ENCODE peak calls at places on chromosome 10, in seven cellular contexts. S is fibroblast of lung; B is dorsolateral prefrontal cortex; N is GM20000; R is CD8-positive, alpha-beta T cell; G is fibroblast of pulmonary artery; M is nephron progenitor cell. P is an unnamed sample.
A peak's percentile ranks its signal among the peaks of the same experiment; 100 is the strongest.

GRCh38 chr10:79054203-79055099 is 14.3 kb upstream of the ZMIZ1 start:
- DNase-seq in S (no peak), B (no peak), N (no peak), R (no peak), G (no peak), M (no peak), P (no peak)

GRCh38 chr10:97883092-97883485 is 33.4 kb downstream of the GOLGA7B start:
- DNase-seq in S (no peak), B (no peak), N (no peak), R (no peak), G (no peak), M (no peak), P (no peak)

GRCh38 chr10:78025685-78026364 is 3.5 kb downstream of the POLR3A start:
- DNase-seq in S (peak; percentile 72), B (no peak), N (no peak), R (no peak), G (no peak), M (no peak), P (peak; percentile 90)

GRCh38 chr10:18010050-18010449 is 58.3 kb downstream of the SLC39A12 start:
- DNase-seq in S (peak; percentile 71), B (no peak), N (no peak), R (no peak), G (peak; percentile 43), M (no peak), P (peak; percentile 37)

GRCh38 chr10:79143879-79144278 is 75.1 kb downstream of the ZMIZ1 start:
- DNase-seq in S (no peak), B (no peak), N (no peak), R (no peak), G (no peak), M (no peak), P (no peak)

GRCh38 chr10:97184971-97185325 is 811 bp downstream of the SLIT1 start:
- DNase-seq in S (no peak), B (no peak), N (no peak), R (no peak), G (no peak), M (no peak), P (no peak)

GRCh38 chr10:93815304-93816091 is 57.8 kb downstream of the LGI1 start:
- DNase-seq in S (no peak), B (no peak), N (no peak), R (no peak), G (no peak), M (peak; percentile 25), P (no peak)

GRCh38 chr10:124609698-124610097 is 134.5 kb downstream of the FAM53B start:
- DNase-seq in S (no peak), B (no peak), N (no peak), R (no peak), G (no peak), M (no peak), P (no peak)

GRCh38 chr10:45382591-45382990 is 8.6 kb downstream of the ALOX5 start:
- DNase-seq in S (no peak), B (no peak), N (no peak), R (no peak), G (no peak), M (no peak), P (no peak)

GRCh38 chr10:6694447-6695155 is 114.5 kb upstream of the PRKCQ start:
- DNase-seq in S (peak; percentile 10), B (no peak), N (no peak), R (no peak), G (no peak), M (no peak), P (peak; percentile 33)

GRCh38 chr10:3806603-3807002 is 21.6 kb upstream of the KLF6 start:
- DNase-seq in S (peak; percentile 96), B (no peak), N (no peak), R (no peak), G (peak; percentile 83), M (no peak), P (peak; percentile 99)

GRCh38 chr10:104080762-104081161 is 4.9 kb downstream of the COL17A1 start:
- DNase-seq in S (peak; percentile 11), B (no peak), N (peak; percentile 34), R (no peak), G (peak; percentile 58), M (no peak), P (peak; percentile 51)

GRCh38 chr10:34698979-34699378 is 116.1 kb downstream of the PARD3 start:
- DNase-seq in S (peak; percentile 81), B (no peak), N (no peak), R (no peak), G (peak; percentile 66), M (no peak), P (peak; percentile 89)

GRCh38 chr10:130352291-130352645 is 216.1 kb downstream of the GLRX3 start:
- DNase-seq in S (no peak), B (no peak), N (no peak), R (no peak), G (no peak), M (no peak), P (no peak)

GRCh38 chr10:62812672-62813439 is 3.3 kb downstream of the EGR2 start:
- DNase-seq in S (no peak), B (no peak), N (no peak), R (no peak), G (no peak), M (no peak), P (no peak)

GRCh38 chr10:24718031-24718855 is 5.4 kb downstream of the ARHGAP21 start:
- DNase-seq in S (peak; percentile 81), B (no peak), N (no peak), R (no peak), G (peak; percentile 86), M (no peak), P (peak; percentile 86)

GRCh38 chr10:72692897-72693598 is 1.1 kb downstream of the MCU start:
- DNase-seq in S (peak; percentile 32), B (no peak), N (no peak), R (no peak), G (peak; percentile 39), M (no peak), P (peak; percentile 29)

GRCh38 chr10:31708513-31708912 is 220.1 kb downstream of the ARHGAP12 start:
- DNase-seq in S (no peak), B (no peak), N (no peak), R (no peak), G (peak; percentile 24), M (no peak), P (no peak)

GRCh38 chr10:17109475-17110207 is 20.0 kb downstream of the CUBN start:
- DNase-seq in S (peak; percentile 84), B (no peak), N (no peak), R (no peak), G (peak; percentile 56), M (no peak), P (peak; percentile 65)

GRCh38 chr10:132616170-132616994 is 78.8 kb downstream of the INPP5A start:
- DNase-seq in S (no peak), B (no peak), N (no peak), R (peak; percentile 30), G (no peak), M (no peak), P (no peak)

GRCh38 chr10:13758302-13758701 is 171.5 kb downstream of the PRPF18 start:
- DNase-seq in S (peak; percentile 89), B (no peak), N (no peak), R (no peak), G (peak; percentile 62), M (peak; percentile 51), P (peak; percentile 92)

GRCh38 chr10:5512331-5512730 is 12.4 kb upstream of the CALML3 start:
- DNase-seq in S (no peak), B (no peak), N (no peak), R (no peak), G (no peak), M (no peak), P (no peak)

GRCh38 chr10:25824050-25824449 is 110.0 kb upstream of the MYO3A start:
- DNase-seq in S (no peak), B (no peak), N (no peak), R (no peak), G (no peak), M (no peak), P (no peak)
- TF ChIP-seq CTCF in S (no peak), B (no peak), N (no peak), R (no peak), G (no peak), M (no peak), P (no peak)

GRCh38 chr10:102141583-102142107 is 8.8 kb downstream of the PPRC1 start:
- DNase-seq in S (no peak), B (no peak), N (no peak), R (no peak), G (no peak), M (no peak), P (no peak)
- TF ChIP-seq CTCF in S (no peak), B (no peak), N (no peak), R (no peak), G (no peak), M (no peak), P (no peak)

DNA sequence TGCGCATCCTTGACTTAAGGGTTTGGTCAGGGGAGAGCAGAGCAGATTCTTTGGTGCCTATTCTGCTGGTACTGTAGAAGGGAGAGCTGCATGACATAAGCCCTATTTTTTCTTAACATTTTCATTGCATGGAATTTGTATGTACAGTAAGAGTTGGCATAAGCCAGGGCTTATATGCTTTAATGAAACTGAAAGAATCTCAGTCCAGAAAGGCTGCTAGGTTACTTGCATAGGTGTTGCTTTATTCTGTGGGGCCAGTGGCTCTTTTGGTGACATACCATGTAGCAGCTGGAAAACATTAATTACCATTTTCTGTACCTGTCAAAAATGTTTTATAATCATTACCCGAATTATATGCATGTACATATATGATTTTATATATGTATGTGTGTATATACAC is 152.1 kb downstream of the LYZL1 start:
- DNase-seq in S (no peak), B (no peak), N (no peak), R (no peak), G (no peak), M (no peak), P (no peak)
- TF ChIP-seq CTCF in S (no peak), B (no peak), N (no peak), R (no peak), G (no peak), M (no peak), P (no peak)

GRCh38 chr10:43362191-43362839 is 9.1 kb upstream of the FXYD4 start:
- DNase-seq in S (peak; percentile 93), B (peak; percentile 91), N (peak; percentile 96), R (peak; percentile 97), G (peak; percentile 92), M (peak; percentile 84), P (peak; percentile 89)
- TF ChIP-seq CTCF in S (no peak), B (peak; percentile 73), N (peak; percentile 49), R (peak; percentile 24), G (peak; percentile 44), M (no peak), P (peak; percentile 64)